ENCODE peak calls at places on chromosomes 2 and 18, in seven cellular contexts. U is uterus, P is cardiac muscle cell, B is fibroblast of lung, E is colonic mucosa, M is psoas muscle, Z is adrenal gland. O is an unnamed sample.
A peak's percentile ranks its signal among the peaks of the same experiment; 100 is the strongest.

GRCh38 chr2:127541849-127542630 is 6.6 kb downstream of the MYO7B start:
- DNase-seq in U (no peak), P (no peak), B (peak; percentile 13), E (no peak), M (peak; percentile 55), Z (no peak), O (no peak)

GRCh38 chr2:47008381-47009280 is 93.0 kb upstream of the MCFD2 start:
- DNase-seq in U (peak; percentile 64), P (peak; percentile 89), B (peak; percentile 75), E (no peak), M (peak; percentile 49), Z (peak; percentile 92), O (no peak)

GRCh38 chr2:649461-650342 is 27.5 kb downstream of the TMEM18 start:
- DNase-seq in U (no peak), P (no peak), B (no peak), E (no peak), M (no peak), Z (no peak), O (no peak)

GRCh38 chr2:218396688-218397501 is 2.8 kb upstream of the CTDSP1 start:
- DNase-seq in U (peak; percentile 76), P (peak; percentile 67), B (peak; percentile 69), E (peak; percentile 81), M (peak; percentile 78), Z (peak; percentile 84), O (peak; percentile 83)

GRCh38 chr2:3126686-3127278 is 250.8 kb downstream of the EIPR1 start:
- DNase-seq in U (no peak), P (no peak), B (no peak), E (no peak), M (no peak), Z (no peak), O (no peak)

GRCh38 chr2:46299365-46300263 is 2.4 kb downstream of the EPAS1 start:
- DNase-seq in U (peak; percentile 74), P (peak; percentile 57), B (peak; percentile 68), E (peak; percentile 81), M (peak; percentile 79), Z (peak; percentile 66), O (peak; percentile 75)

GRCh38 chr2:164841719-164842623 is at the start of gene COBLL1:
- DNase-seq in U (peak; percentile 63), P (peak; percentile 87), B (peak; percentile 67), E (peak; percentile 91), M (peak; percentile 72), Z (peak; percentile 89), O (peak; percentile 89)

GRCh38 chr2:191995285-191995684 is 148.4 kb upstream of the CAVIN2 start:
- DNase-seq in U (no peak), P (no peak), B (no peak), E (no peak), M (no peak), Z (no peak), O (no peak)

GRCh38 chr2:96502891-96503636 is 2.1 kb downstream of the NEURL3 start:
- DNase-seq in U (no peak), P (no peak), B (no peak), E (peak; percentile 50), M (no peak), Z (peak; percentile 55), O (peak; percentile 90)

GRCh38 chr2:61470122-61470951 is 550 bp downstream of the USP34 start:
- DNase-seq in U (peak; percentile 85), P (peak; percentile 91), B (peak; percentile 66), E (peak; percentile 94), M (peak; percentile 92), Z (peak; percentile 90), O (peak; percentile 85)

GRCh38 chr2:241810304-241811208 is 1.6 kb downstream of the NEU4 start:
- DNase-seq in U (no peak), P (no peak), B (no peak), E (peak; percentile 20), M (peak; percentile 36), Z (no peak), O (no peak)

GRCh38 chr2:138632066-138632465 is 130.5 kb downstream of the SPOPL start:
- DNase-seq in U (no peak), P (no peak), B (peak; percentile 44), E (no peak), M (no peak), Z (no peak), O (no peak)

GRCh38 chr2:240371461-240372000 is 63.9 kb upstream of the GPC1 start:
- DNase-seq in U (no peak), P (no peak), B (no peak), E (no peak), M (no peak), Z (no peak), O (no peak)

GRCh38 chr2:75276093-75277055 is 77.1 kb upstream of the TACR1 start:
- DNase-seq in U (no peak), P (no peak), B (peak; percentile 80), E (no peak), M (no peak), Z (no peak), O (no peak)

GRCh38 chr18:30121397-30121796 is 921.1 kb downstream of the DSC3 start:
- DNase-seq in U (no peak), P (no peak), B (no peak), E (no peak), M (no peak), Z (no peak), O (no peak)

GRCh38 chr2:119837759-119838158 is 78.0 kb downstream of the PTPN4 start:
- DNase-seq in U (no peak), P (no peak), B (no peak), E (no peak), M (no peak), Z (no peak), O (no peak)

GRCh38 chr18:39594206-39594605 is 2028.6 kb upstream of the CELF4 start:
- DNase-seq in U (no peak), P (no peak), B (no peak), E (no peak), M (no peak), Z (no peak), O (no peak)

GRCh38 chr18:39586696-39587095 is 2021.1 kb upstream of the CELF4 start:
- DNase-seq in U (no peak), P (no peak), B (no peak), E (no peak), M (no peak), Z (no peak), O (no peak)

GRCh38 chr18:39591647-39592046 is 2026.0 kb upstream of the CELF4 start:
- DNase-seq in U (no peak), P (no peak), B (no peak), E (no peak), M (no peak), Z (no peak), O (no peak)

DNA sequence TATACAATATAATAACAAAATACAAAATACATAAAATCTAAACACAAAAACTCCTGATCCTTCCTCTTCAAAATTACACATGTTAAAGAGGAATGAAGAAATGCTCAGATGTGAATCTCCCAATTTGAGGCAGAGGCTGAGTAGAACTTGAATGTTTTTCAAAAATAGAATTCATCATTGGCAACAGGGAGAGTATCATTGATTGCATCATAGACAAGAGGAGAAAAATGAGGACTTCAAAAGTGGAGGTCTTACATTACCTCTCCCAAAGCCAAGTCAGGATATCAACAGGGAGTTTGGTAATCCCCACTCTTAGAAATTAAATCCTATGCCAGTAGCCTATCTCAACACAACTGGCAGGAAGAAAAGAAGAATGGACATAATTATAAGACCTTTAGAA is 2023.9 kb upstream of the CELF4 start:
- DNase-seq in U (no peak), P (no peak), B (no peak), E (no peak), M (no peak), Z (no peak), O (no peak)
- TF ChIP-seq CTCF in U (no peak), P (no peak), B (no peak), E (no peak), M (no peak), Z (no peak), O (no peak)

DNA sequence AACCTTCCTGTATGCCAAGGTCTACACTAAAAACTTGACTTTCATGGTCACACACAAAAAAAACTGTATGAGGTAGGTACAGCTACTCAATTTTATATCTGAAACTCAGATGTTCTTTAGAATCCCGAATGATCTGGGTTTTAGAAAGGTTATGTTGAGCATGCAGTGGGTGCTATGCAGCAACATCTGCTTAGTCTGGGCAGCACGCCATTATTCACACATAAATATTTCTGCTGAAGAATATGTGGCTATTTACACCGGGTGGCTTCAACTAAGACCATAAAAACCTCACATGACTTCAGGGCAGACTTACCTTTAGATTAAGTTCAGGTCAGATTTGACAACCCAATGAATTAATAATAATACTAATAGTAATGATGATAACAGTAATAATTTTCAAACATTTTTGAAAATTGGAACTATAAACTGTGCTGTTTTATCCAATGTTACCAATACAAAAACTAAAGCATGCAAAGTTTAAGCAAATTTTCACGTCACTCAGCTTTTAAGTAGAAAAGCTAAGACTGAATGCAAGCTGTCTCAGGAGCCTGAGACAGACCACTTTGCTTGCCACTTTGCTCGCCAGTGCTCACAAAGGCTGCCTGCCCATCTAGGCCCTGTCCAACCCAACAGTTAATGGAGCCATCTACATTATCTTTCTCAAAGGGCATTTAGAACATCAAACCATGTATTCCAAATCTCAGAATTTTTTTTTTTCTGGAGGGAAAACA is 292.0 kb downstream of the CNTNAP5 start:
- DNase-seq in U (no peak), P (no peak), B (no peak), E (no peak), M (no peak), Z (no peak), O (no peak)
- H3K36me3 ChIP-seq in U (no peaks in the 10 kb centered on the region), P (no peaks in the 10 kb centered on the region), B (no peaks in the 10 kb centered on the region), E (no peaks in the 10 kb centered on the region), M (no peaks in the 10 kb centered on the region), Z (no peaks in the 10 kb centered on the region), O (no peaks in the 10 kb centered on the region)

DNA sequence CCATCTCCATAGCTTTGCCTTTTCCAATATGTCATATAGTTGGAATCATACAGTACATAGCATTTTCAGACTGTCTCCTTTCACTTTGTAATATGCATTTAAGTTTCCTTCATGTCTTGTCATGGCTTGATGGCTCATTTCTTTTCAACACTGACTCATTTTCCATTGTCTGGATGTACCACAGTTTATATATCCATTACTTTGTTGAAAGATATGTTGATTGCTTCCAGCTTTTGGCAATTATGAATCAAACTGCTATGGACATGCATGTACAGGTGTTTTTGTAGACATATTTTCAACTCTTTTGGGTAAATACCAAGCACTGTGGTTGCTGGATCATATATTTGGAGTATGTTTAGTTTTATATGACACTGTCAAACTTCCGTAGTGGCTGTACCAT is 26.3 kb downstream of the ACSL3 start:
- DNase-seq in U (no peak), P (no peak), B (peak; percentile 60), E (no peak), M (no peak), Z (no peak), O (no peak)
- H3K4me3 ChIP-seq in U (no peak overlapping the region), P (no peak overlapping the region), B (no peak overlapping the region), E (no peak overlapping the region), M (no peak overlapping the region), Z (no peak overlapping the region), O (no peak overlapping the region)

GRCh38 chr18:34818069-34818468 is 108.0 kb downstream of the DTNA start:
- DNase-seq in U (no peak), P (no peak), B (no peak), E (no peak), M (no peak), Z (no peak), O (no peak)

GRCh38 chr18:34821669-34822210 is 111.6 kb downstream of the DTNA start:
- DNase-seq in U (no peak), P (no peak), B (no peak), E (no peak), M (no peak), Z (no peak), O (no peak)

GRCh38 chr18:34817636-34818035 is 107.5 kb downstream of the DTNA start:
- DNase-seq in U (no peak), P (no peak), B (no peak), E (no peak), M (no peak), Z (no peak), O (no peak)

GRCh38 chr18:34816183-34816582 is 106.1 kb downstream of the DTNA start:
- DNase-seq in U (no peak), P (no peak), B (no peak), E (no peak), M (no peak), Z (no peak), O (no peak)

GRCh38 chr18:34820360-34820759 is 110.3 kb downstream of the DTNA start:
- DNase-seq in U (no peak), P (no peak), B (no peak), E (no peak), M (no peak), Z (no peak), O (no peak)
- TF ChIP-seq CTCF in U (no peak), P (no peak), B (no peak), E (no peak), M (no peak), Z (no peak), O (no peak)